ENCODE peak calls at places on chromosomes 4 and X, in eight cellular contexts. V, P, J, Q, N, U, H and X are unnamed samples.

GRCh38 chr4:120327276-120327675 is 260.6 kb upstream of the MAD2L1 start:
- DNase-seq in V (no peak), P (no peak), J (no peak), Q (no peak), N (no peak), U (no peak), H (no peak), X (no peak)

GRCh38 chr4:123250843-123251242 is 145.8 kb upstream of the SPRY1 start:
- DNase-seq in V (no peak), P (no peak), J (peak), Q (no peak), N (peak), U (peak), H (no peak), X (peak)

GRCh38 chr4:39689970-39690369 is 8.0 kb upstream of the UBE2K start:
- DNase-seq in V (no peak), P (no peak), J (no peak), Q (no peak), N (no peak), U (no peak), H (no peak), X (no peak)

GRCh38 chr4:174222266-174222872 is 61.1 kb downstream of the FBXO8 start:
- DNase-seq in V (no peak), P (no peak), J (peak), Q (no peak), N (peak), U (no peak), H (no peak), X (peak)

GRCh38 chr4:56414135-56414675 is 21.2 kb downstream of the PPAT start:
- DNase-seq in V (no peak), P (no peak), J (no peak), Q (no peak), N (peak), U (no peak), H (no peak), X (peak)

GRCh38 chrX:10509397-10509796 is 111.0 kb downstream of the MID1 start:
- DNase-seq in V (no peak), P (no peak), J (no peak), Q (no peak), N (no peak), U (no peak), H (no peak), X (no peak)

GRCh38 chr4:4427478-4427870 is 40.6 kb downstream of the NSG1 start:
- DNase-seq in V (no peak), P (no peak), J (no peak), Q (no peak), N (no peak), U (no peak), H (no peak), X (peak)

GRCh38 chr4:7902101-7902553 is 37.5 kb downstream of the AFAP1 start:
- DNase-seq in V (no peak), P (no peak), J (no peak), Q (no peak), N (no peak), U (no peak), H (no peak), X (no peak)

GRCh38 chr4:17785858-17786257 is 4.4 kb upstream of the FAM184B start:
- DNase-seq in V (no peak), P (no peak), J (no peak), Q (no peak), N (no peak), U (no peak), H (no peak), X (no peak)
- TF ChIP-seq CTCF in V (no peak), P (no peak), J (no peak), Q (no peak), N (no peak), U (no peak), H (no peak), X (no peak)

GRCh38 chr4:168713193-168713592 is 216.3 kb downstream of the PALLD start:
- DNase-seq in V (no peak), P (no peak), J (no peak), Q (no peak), N (no peak), U (no peak), H (no peak), X (no peak)

GRCh38 chr4:168712316-168712855 is 215.5 kb downstream of the PALLD start:
- DNase-seq in V (no peak), P (no peak), J (no peak), Q (no peak), N (no peak), U (no peak), H (no peak), X (no peak)

GRCh38 chr4:168708108-168708507 is 211.3 kb downstream of the PALLD start:
- DNase-seq in V (no peak), P (no peak), J (no peak), Q (no peak), N (no peak), U (no peak), H (no peak), X (peak)

GRCh38 chr4:168711197-168712120 is 214.6 kb downstream of the PALLD start:
- DNase-seq in V (no peak), P (no peak), J (peak), Q (no peak), N (peak), U (peak), H (no peak), X (peak)

GRCh38 chr4:168710353-168710946 is 213.6 kb downstream of the PALLD start:
- DNase-seq in V (no peak), P (peak), J (peak), Q (no peak), N (peak), U (no peak), H (peak), X (peak)
- TF ChIP-seq CTCF in V (no peak), P (peak), J (peak), Q (peak), N (peak), U (peak), H (peak), X (peak)

GRCh38 chr4:135032670-135033069 is 831.1 kb upstream of the PABPC4L start:
- DNase-seq in V (no peak), P (no peak), J (no peak), Q (no peak), N (no peak), U (no peak), H (no peak), X (no peak)
- TF ChIP-seq CTCF in V (no peak), P (no peak), J (no peak), Q (no peak), N (no peak), U (no peak), H (no peak), X (no peak)

GRCh38 chr4:48939785-48940184 is 33.2 kb upstream of the OCIAD2 start:
- DNase-seq in V (no peak), P (no peak), J (peak), Q (no peak), N (peak), U (no peak), H (peak), X (peak)

GRCh38 chr4:48944252-48944651 is 37.7 kb upstream of the OCIAD2 start:
- DNase-seq in V (no peak), P (peak), J (peak), Q (no peak), N (peak), U (no peak), H (peak), X (peak)

GRCh38 chr4:48944659-48945290 is 38.2 kb upstream of the OCIAD2 start:
- DNase-seq in V (peak), P (peak), J (peak), Q (no peak), N (no peak), U (no peak), H (no peak), X (no peak)

GRCh38 chr4:48945981-48946380 is 39.4 kb upstream of the OCIAD2 start:
- DNase-seq in V (no peak), P (no peak), J (no peak), Q (no peak), N (no peak), U (no peak), H (no peak), X (no peak)

DNA sequence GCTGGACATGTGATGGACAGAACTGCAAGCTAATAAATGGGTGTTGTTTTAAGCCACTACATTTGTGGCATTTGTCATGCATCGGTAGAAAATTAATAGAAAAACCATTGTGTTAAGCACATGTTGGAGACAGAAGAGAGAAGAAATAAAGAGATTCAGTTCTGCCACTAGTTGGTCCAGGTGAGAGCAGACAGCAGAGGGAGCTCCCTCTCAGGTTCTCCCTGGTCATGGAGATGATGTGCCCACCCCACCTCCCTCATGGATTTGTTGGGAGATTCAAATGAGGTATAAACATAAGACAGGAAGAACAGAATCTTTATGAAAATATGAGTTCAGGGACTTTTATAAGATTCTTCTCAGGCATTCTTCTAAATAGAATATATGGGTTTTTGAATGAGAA is 36.8 kb upstream of the OCIAD2 start:
- DNase-seq in V (no peak), P (no peak), J (peak), Q (no peak), N (no peak), U (no peak), H (no peak), X (no peak)
- TF ChIP-seq CTCF in V (no peak), P (no peak), J (peak), Q (no peak), N (peak), U (no peak), H (peak), X (peak)